ENCODE peak calls at places on chromosomes 6 and 20, in five cellular contexts. N is K562, X is A549, O is HepG2, H is IMR-90. C is an unnamed sample.

GRCh38 chr6:31702421-31702818 is 704 bp downstream of the ABHD16A start:
- DNase-seq in N (peak; percentile 79), X (no peak), O (no peak), H (no peak), C (no peak)

GRCh38 chr20:11796041-11796440 is 121.7 kb upstream of the BTBD3 start:
- DNase-seq in N (no peak), X (no peak), O (no peak), H (peak; percentile 43), C (no peak)

GRCh38 chr6:57822896-57823358 is 505.5 kb downstream of the PRIM2 start:
- DNase-seq in N (peak; percentile 14), X (no peak), O (no peak), H (peak; percentile 48), C (no peak)

GRCh38 chr6:166615059-166615770 is 11.8 kb downstream of the RPS6KA2 start:
- DNase-seq in N (no peak), X (no peak), O (no peak), H (no peak), C (no peak)

GRCh38 chr6:111764238-111765182 is 108.7 kb downstream of the FYN start:
- DNase-seq in N (no peak), X (no peak), O (no peak), H (no peak), C (no peak)

GRCh38 chr20:1979116-1979778 is 14.6 kb downstream of the PDYN start:
- DNase-seq in N (no peak), X (no peak), O (no peak), H (no peak), C (no peak)

GRCh38 chr6:52641826-52642225 is 29.1 kb upstream of the TMEM14A start:
- DNase-seq in N (peak; percentile 26), X (no peak), O (no peak), H (no peak), C (no peak)

GRCh38 chr6:47106216-47106615 is 64.1 kb upstream of the ADGRF1 start:
- DNase-seq in N (no peak), X (no peak), O (no peak), H (no peak), C (no peak)

GRCh38 chr6:33746036-33746600 is 587 bp downstream of the IP6K3 start:
- DNase-seq in N (no peak), X (peak; percentile 13), O (no peak), H (peak; percentile 61), C (peak; percentile 63)

GRCh38 chr20:64109831-64110391 is 2.5 kb upstream of the NPBWR2 start:
- DNase-seq in N (no peak), X (no peak), O (no peak), H (no peak), C (no peak)

GRCh38 chr6:44256291-44257006 is 879 bp downstream of the SLC35B2 start:
- DNase-seq in N (no peak), X (peak; percentile 19), O (no peak), H (no peak), C (no peak)

GRCh38 chr6:36735110-36735971 is 37.7 kb downstream of the RAB44 start:
- DNase-seq in N (no peak), X (no peak), O (no peak), H (peak; percentile 76), C (no peak)

GRCh38 chr6:292506-293184 is 358 bp downstream of the DUSP22 start:
- DNase-seq in N (peak; percentile 75), X (peak; percentile 19), O (peak; percentile 51), H (peak; percentile 24), C (no peak)

GRCh38 chr20:50172347-50173013 is 18.1 kb upstream of the CEBPB start:
- DNase-seq in N (no peak), X (peak; percentile 95), O (peak; percentile 97), H (peak; percentile 65), C (no peak)

GRCh38 chr6:104705095-104705707 is 154.5 kb downstream of the HACE1 start:
- DNase-seq in N (peak; percentile 65), X (no peak), O (no peak), H (peak; percentile 64), C (no peak)

GRCh38 chr6:118574051-118574865 is 26.2 kb downstream of the PLN start:
- DNase-seq in N (no peak), X (no peak), O (no peak), H (peak; percentile 39), C (no peak)

GRCh38 chr20:10798811-10799210 is 125.0 kb upstream of the JAG1 start:
- DNase-seq in N (no peak), X (no peak), O (no peak), H (peak; percentile 33), C (no peak)

GRCh38 chr6:56531839-56532595 is 110.7 kb downstream of the DST start:
- DNase-seq in N (no peak), X (no peak), O (no peak), H (no peak), C (no peak)

GRCh38 chr6:168870982-168871381 is 382.7 kb downstream of the THBS2 start:
- DNase-seq in N (no peak), X (no peak), O (no peak), H (no peak), C (no peak)

GRCh38 chr6:139288496-139289040 is 3.2 kb downstream of the TXLNB start:
- DNase-seq in N (no peak), X (no peak), O (no peak), H (no peak), C (no peak)

GRCh38 chr6:88119769-88120168 is 46.4 kb downstream of the CNR1 start:
- DNase-seq in N (peak; percentile 12), X (no peak), O (peak; percentile 4), H (no peak), C (no peak)

GRCh38 chr20:62708591-62709536 is at the start of gene NTSR1:
- DNase-seq in N (no peak), X (no peak), O (no peak), H (no peak), C (no peak)

GRCh38 chr6:42674780-42675179 is 47.6 kb downstream of the PRPH2 start:
- DNase-seq in N (no peak), X (no peak), O (no peak), H (no peak), C (no peak)

GRCh38 chr6:111573118-111573883 is 32.4 kb downstream of the TRAF3IP2 start:
- DNase-seq in N (no peak), X (no peak), O (no peak), H (peak; percentile 80), C (no peak)

DNA sequence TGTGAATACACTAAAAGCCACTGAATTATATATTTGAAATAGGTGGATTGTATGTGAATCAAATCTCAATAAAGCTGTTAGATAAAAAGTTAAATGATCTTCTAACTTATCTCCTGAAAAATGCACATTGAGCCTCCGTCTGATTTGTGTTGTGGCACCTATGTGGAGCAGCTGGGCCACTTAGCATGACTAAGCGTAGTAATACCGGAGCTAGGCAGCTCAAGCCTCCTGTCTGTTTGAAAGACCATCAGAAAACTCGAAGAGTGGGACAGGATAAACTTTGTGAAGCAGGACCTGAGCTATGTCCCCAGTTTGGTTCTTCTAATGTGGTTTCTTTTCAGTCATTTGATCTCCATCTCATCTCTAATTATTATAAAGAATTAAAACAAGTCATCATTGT is 11.0 kb upstream of the NOL7 start:
- DNase-seq in N (peak; percentile 52), X (no peak), O (peak; percentile 35), H (no peak), C (no peak)
- TF ChIP-seq SMC3 in N (no peak), X (no peak), O (no peak), H (no peak), C (no peak)

GRCh38 chr20:17871181-17871580 is 97.4 kb downstream of the SNX5 start:
- DNase-seq in N (no peak), X (no peak), O (no peak), H (peak; percentile 48), C (no peak)
- TF ChIP-seq SMC3 in N (no peak), X (no peak), O (no peak), H (no peak), C (no peak)

DNA sequence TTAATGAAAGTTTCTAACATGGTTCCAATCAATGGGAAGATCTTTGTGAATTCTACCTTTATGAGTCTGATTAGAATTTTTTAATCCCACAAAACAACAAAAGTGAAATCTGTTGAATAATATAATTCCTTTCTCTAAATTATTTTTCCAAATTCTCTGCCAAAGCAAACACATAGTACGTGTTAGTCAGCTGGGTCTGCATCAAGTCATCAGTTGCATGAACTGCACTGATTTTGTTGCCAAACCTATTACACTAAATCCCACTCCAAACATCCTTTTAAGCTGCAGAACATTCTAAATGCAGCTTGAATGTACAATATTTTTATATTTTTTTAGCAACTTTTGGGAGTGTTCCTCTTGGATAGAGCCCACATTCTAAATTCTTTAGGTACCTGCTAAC is 199.0 kb upstream of the HSF2 start:
- DNase-seq in N (no peak), X (no peak), O (no peak), H (no peak), C (no peak)
- TF ChIP-seq SMC3 in N (no peak), X (no peak), O (no peak), H (no peak), C (no peak)

DNA sequence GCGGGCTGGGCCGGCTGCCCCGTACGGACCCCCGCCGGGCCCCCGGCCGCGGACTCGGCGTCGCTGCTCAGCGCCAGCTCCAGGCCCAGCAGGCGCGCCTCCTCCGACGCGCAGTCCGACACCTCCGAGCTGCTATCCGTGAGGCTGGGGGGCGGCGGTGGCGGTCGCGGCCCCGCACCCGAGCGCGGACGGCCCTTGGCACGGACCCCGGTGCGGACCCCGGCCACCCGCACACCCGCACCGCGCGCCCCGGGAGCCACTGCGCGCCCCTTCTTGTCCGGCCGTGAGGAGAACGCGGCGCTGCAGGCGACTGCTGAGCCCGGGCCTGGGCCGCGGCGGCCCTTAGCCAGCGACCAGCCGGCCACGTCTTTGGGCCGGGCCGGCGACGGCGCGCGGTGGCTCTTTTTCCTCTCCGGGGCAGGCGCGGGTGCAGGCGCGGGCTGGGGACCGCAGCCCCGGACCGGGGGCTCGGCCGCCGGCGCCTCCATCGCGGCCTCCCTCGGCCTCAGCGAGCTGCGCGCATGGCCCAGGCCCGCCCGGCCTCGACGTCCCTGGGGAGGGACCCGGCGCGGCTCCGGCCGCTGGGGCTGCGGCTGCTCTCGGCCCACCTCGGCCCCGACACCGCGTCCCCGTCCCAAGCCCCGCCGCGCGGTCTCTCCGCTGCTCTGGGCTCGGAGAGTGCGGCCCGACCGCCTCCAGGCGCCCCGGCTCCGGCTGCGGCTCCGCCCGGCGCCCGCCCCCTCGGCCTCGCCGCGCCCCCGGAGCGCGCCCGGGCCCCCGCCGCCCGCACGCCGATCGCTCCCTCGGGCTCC is 12.9 kb upstream of the TLDC2 start:
- DNase-seq in N (peak; percentile 36), X (no peak), O (no peak), H (no peak), C (no peak)
- TF ChIP-seq SMC3 in N (no peak), X (no peak), O (no peak), H (no peak), C (no peak)

DNA sequence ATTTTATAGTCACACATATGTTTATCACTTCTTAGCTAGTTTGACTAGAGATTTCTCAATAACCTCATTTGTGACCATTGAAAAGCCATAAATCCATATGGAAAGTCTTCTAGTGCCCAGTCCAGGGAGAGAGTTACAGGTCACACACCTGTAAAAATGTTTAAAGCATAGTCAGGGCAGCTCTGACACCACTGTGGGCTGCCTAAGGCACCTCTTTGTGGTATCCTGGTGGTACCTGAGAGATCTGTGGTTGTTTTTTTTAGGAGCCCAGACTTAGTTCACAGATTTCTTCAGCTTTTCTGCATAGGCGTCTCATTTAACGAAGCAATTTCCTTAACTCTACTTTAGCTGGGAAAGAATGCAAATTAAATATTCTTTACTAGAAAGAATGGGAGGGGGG is 186.6 kb downstream of the CENPW start:
- DNase-seq in N (no peak), X (no peak), O (no peak), H (no peak), C (no peak)
- TF ChIP-seq SMC3 in N (no peak), X (no peak), O (no peak), H (no peak), C (no peak)

GRCh38 chr20:59333928-59334327 is 33.5 kb downstream of the EDN3 start:
- DNase-seq in N (no peak), X (no peak), O (no peak), H (no peak), C (no peak)
- TF ChIP-seq SMC3 in N (no peak), X (no peak), O (no peak), H (no peak), C (no peak)

GRCh38 chr6:122202576-122203137 is 196.8 kb upstream of the HSF2 start:
- DNase-seq in N (peak; percentile 1), X (no peak), O (peak; percentile 2), H (no peak), C (no peak)
- TF ChIP-seq SMC3 in N (no peak), X (no peak), O (no peak), H (no peak), C (no peak)